ENCODE peak calls at places on chromosome 6, in six cellular contexts. One of them, this sample, is unnamed.

GRCh38 chr6:40406175-40406574 is 181.0 kb downstream of the LRFN2 start:
- DNase-seq in heart left ventricle: no peak
- DNase-seq in right lobe of liver: no peak
- DNase-seq in ovary: no peak
- DNase-seq in testis: no peak
- DNase-seq in IMR-90: no peak
- DNase-seq in this sample: no peak

GRCh38 chr6:10373642-10374359 is 41.1 kb downstream of the TFAP2A start:
- DNase-seq in heart left ventricle: no peak
- DNase-seq in right lobe of liver: no peak
- DNase-seq in ovary: no peak
- DNase-seq in testis: no peak
- DNase-seq in IMR-90: peak
- DNase-seq in this sample: no peak

GRCh38 chr6:132205946-132206345 is 195.3 kb downstream of the MOXD1 start:
- DNase-seq in heart left ventricle: no peak
- DNase-seq in right lobe of liver: no peak
- DNase-seq in ovary: no peak
- DNase-seq in testis: no peak
- DNase-seq in IMR-90: peak
- DNase-seq in this sample: no peak

GRCh38 chr6:13553646-13554045 is 20.8 kb upstream of the SIRT5 start:
- DNase-seq in heart left ventricle: no peak
- DNase-seq in right lobe of liver: no peak
- DNase-seq in ovary: no peak
- DNase-seq in testis: no peak
- DNase-seq in IMR-90: no peak
- DNase-seq in this sample: no peak

GRCh38 chr6:14738933-14739332 is 506.9 kb upstream of the JARID2 start:
- DNase-seq in heart left ventricle: no peak
- DNase-seq in right lobe of liver: no peak
- DNase-seq in ovary: no peak
- DNase-seq in testis: no peak
- DNase-seq in IMR-90: no peak
- DNase-seq in this sample: no peak

GRCh38 chr6:143896096-143896880 is 32.0 kb downstream of the ZC2HC1B start:
- DNase-seq in heart left ventricle: no peak
- DNase-seq in right lobe of liver: no peak
- DNase-seq in ovary: no peak
- DNase-seq in testis: no peak
- DNase-seq in IMR-90: no peak
- DNase-seq in this sample: no peak

GRCh38 chr6:145139451-145139850 is 595.9 kb downstream of the EPM2A start:
- DNase-seq in heart left ventricle: no peak
- DNase-seq in right lobe of liver: peak
- DNase-seq in ovary: no peak
- DNase-seq in testis: no peak
- DNase-seq in IMR-90: peak
- DNase-seq in this sample: no peak

GRCh38 chr6:82381278-82381677 is 17.7 kb downstream of the TPBG start:
- DNase-seq in heart left ventricle: no peak
- DNase-seq in right lobe of liver: no peak
- DNase-seq in ovary: no peak
- DNase-seq in testis: no peak
- DNase-seq in IMR-90: no peak
- DNase-seq in this sample: no peak

GRCh38 chr6:34108159-34108558 is 37.7 kb downstream of the GRM4 start:
- DNase-seq in heart left ventricle: no peak
- DNase-seq in right lobe of liver: no peak
- DNase-seq in ovary: no peak
- DNase-seq in testis: no peak
- DNase-seq in IMR-90: no peak
- DNase-seq in this sample: no peak

GRCh38 chr6:55046869-55047422 is 127.4 kb upstream of the HCRTR2 start:
- DNase-seq in heart left ventricle: peak
- DNase-seq in right lobe of liver: no peak
- DNase-seq in ovary: no peak
- DNase-seq in testis: no peak
- DNase-seq in IMR-90: peak
- DNase-seq in this sample: no peak

GRCh38 chr6:1436334-1437306 is 47.2 kb downstream of the FOXF2 start:
- DNase-seq in heart left ventricle: no peak
- DNase-seq in right lobe of liver: peak
- DNase-seq in ovary: no peak
- DNase-seq in testis: peak
- DNase-seq in IMR-90: peak
- DNase-seq in this sample: no peak

GRCh38 chr6:13101409-13101808 is 226.9 kb downstream of the TBC1D7 start:
- DNase-seq in heart left ventricle: no peak
- DNase-seq in right lobe of liver: no peak
- DNase-seq in ovary: no peak
- DNase-seq in testis: no peak
- DNase-seq in IMR-90: no peak
- DNase-seq in this sample: no peak

GRCh38 chr6:43115365-43115764 is 39.3 kb downstream of the PTK7 start:
- DNase-seq in heart left ventricle: no peak
- DNase-seq in right lobe of liver: no peak
- DNase-seq in ovary: no peak
- DNase-seq in testis: no peak
- DNase-seq in IMR-90: no peak
- DNase-seq in this sample: no peak
- H3K4me3 ChIP-seq in heart left ventricle: no peak
- H3K4me3 ChIP-seq in right lobe of liver: no peak
- H3K4me3 ChIP-seq in ovary: no peak
- H3K4me3 ChIP-seq in testis: no peak
- H3K4me3 ChIP-seq in IMR-90: no peak
- H3K4me3 ChIP-seq in this sample: no peak

GRCh38 chr6:156699017-156699421 is 78.2 kb upstream of the ARID1B start:
- DNase-seq in heart left ventricle: no peak
- DNase-seq in right lobe of liver: no peak
- DNase-seq in ovary: no peak
- DNase-seq in testis: no peak
- DNase-seq in IMR-90: peak
- DNase-seq in this sample: no peak
- TF ChIP-seq POLR2A in heart left ventricle: no peak
- TF ChIP-seq POLR2A in right lobe of liver: no peak
- TF ChIP-seq POLR2A in ovary: no peak
- TF ChIP-seq POLR2A in testis: no peak
- TF ChIP-seq POLR2A in IMR-90: no peak
- TF ChIP-seq POLR2A in this sample: no peak

GRCh38 chr6:91447086-91447485 is 860.2 kb upstream of the MAP3K7 start:
- DNase-seq in heart left ventricle: no peak
- DNase-seq in right lobe of liver: no peak
- DNase-seq in ovary: no peak
- DNase-seq in testis: no peak
- DNase-seq in IMR-90: no peak
- DNase-seq in this sample: no peak
- H3K4me3 ChIP-seq in heart left ventricle: no peak
- H3K4me3 ChIP-seq in right lobe of liver: no peak
- H3K4me3 ChIP-seq in ovary: no peak
- H3K4me3 ChIP-seq in testis: no peak
- H3K4me3 ChIP-seq in IMR-90: no peak
- H3K4me3 ChIP-seq in this sample: no peak

DNA sequence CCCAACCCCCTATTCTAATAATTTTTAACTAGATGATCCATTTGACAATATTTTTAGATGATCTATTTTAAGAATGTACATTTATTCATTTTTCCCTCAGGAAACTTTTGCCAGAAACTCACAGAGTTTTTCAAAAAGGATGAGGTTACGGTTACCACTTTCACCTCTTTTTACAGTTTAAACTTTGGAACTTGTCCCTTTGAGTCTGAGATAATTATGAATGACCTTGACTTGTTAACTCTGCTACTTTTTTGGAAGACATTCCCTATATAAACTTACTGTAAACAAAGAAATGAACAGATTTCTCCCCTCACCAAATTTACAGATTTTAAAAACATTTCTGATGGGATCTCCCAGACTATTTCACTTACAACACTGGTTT is 18.4 kb upstream of the BLOC1S5 start:
- DNase-seq in heart left ventricle: no peak
- DNase-seq in right lobe of liver: no peak
- DNase-seq in ovary: no peak
- DNase-seq in testis: no peak
- DNase-seq in IMR-90: no peak
- DNase-seq in this sample: no peak
- TF ChIP-seq POLR2A in heart left ventricle: no peak
- TF ChIP-seq POLR2A in right lobe of liver: no peak
- TF ChIP-seq POLR2A in ovary: no peak
- TF ChIP-seq POLR2A in testis: no peak
- TF ChIP-seq POLR2A in IMR-90: no peak
- TF ChIP-seq POLR2A in this sample: no peak

DNA sequence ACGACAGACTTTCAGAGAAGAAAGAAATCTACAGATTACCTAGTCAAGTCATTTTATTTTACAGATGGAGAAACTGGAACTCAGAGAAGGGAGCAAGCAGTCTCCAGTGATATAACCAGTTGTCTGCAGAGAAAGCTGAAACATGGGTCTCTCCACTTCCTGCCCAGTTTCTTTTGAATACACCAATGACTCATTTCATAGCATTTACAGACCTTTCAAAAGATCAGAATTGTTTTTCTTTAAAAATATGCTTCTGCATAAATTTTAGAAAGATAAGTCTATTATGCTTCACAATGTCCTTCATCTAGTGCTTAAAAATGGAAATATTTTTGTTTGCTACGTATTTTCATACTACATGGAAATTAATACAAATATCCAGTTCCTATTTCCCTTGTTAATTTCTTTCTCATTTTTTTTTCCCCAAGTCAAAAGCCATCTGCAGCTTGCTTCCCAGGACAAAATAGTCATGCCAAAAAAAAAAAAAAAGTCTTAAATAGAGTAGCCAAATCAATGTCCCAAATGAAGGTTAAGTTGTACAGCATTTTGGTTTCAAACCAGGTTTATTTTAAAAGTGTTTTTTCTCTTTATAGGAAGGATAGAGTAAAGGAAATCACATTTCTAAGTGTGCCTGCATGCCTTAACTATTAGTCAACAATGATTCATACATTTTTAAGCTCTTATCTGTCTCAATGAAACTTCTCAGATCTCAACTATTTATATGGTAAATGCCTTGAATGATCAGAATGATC is 36.9 kb downstream of the ARHGAP18 start:
- DNase-seq in heart left ventricle: no peak
- DNase-seq in right lobe of liver: no peak
- DNase-seq in ovary: no peak
- DNase-seq in testis: no peak
- DNase-seq in IMR-90: peak
- DNase-seq in this sample: no peak
- H3K4me3 ChIP-seq in heart left ventricle: no peak
- H3K4me3 ChIP-seq in right lobe of liver: no peak
- H3K4me3 ChIP-seq in ovary: no peak
- H3K4me3 ChIP-seq in testis: no peak
- H3K4me3 ChIP-seq in IMR-90: no peak
- H3K4me3 ChIP-seq in this sample: no peak

GRCh38 chr6:30489081-30490030 is at the start of gene HLA-E:
- DNase-seq in heart left ventricle: peak
- DNase-seq in right lobe of liver: peak
- DNase-seq in ovary: peak
- DNase-seq in testis: peak
- DNase-seq in IMR-90: peak
- DNase-seq in this sample: peak
- TF ChIP-seq POLR2A in heart left ventricle: peak
- TF ChIP-seq POLR2A in right lobe of liver: peak
- TF ChIP-seq POLR2A in ovary: peak
- TF ChIP-seq POLR2A in testis: peak
- TF ChIP-seq POLR2A in IMR-90: peak
- TF ChIP-seq POLR2A in this sample: peak

GRCh38 chr6:116405147-116405546 is 34.4 kb downstream of the DSE start:
- DNase-seq in heart left ventricle: peak
- DNase-seq in right lobe of liver: no peak
- DNase-seq in ovary: no peak
- DNase-seq in testis: peak
- DNase-seq in IMR-90: peak
- DNase-seq in this sample: no peak
- H3K4me3 ChIP-seq in heart left ventricle: no peak
- H3K4me3 ChIP-seq in right lobe of liver: no peak
- H3K4me3 ChIP-seq in ovary: no peak
- H3K4me3 ChIP-seq in testis: no peak
- H3K4me3 ChIP-seq in IMR-90: no peak
- H3K4me3 ChIP-seq in this sample: no peak